ENCODE peak calls at places on chromosome 17, in four cellular contexts. W is left ventricle myocardium inferior; U is effector memory CD4-positive, alpha-beta T cell; R is MM.1S. X is an unnamed sample.
A peak's percentile ranks its signal among the peaks of the same experiment; 100 is the strongest.

GRCh38 chr17:46151762-46152161 is 41.5 kb downstream of the KANSL1 start:
- DNase-seq in W (no peak), U (no peak), R (no peak), X (no peak)

GRCh38 chr17:8630227-8630801 is at the start of gene MYH10:
- DNase-seq in W (no peak), U (no peak), R (peak; percentile 10), X (no peak)

GRCh38 chr17:18959845-18960240 is 7.9 kb downstream of the SLC5A10 start:
- DNase-seq in W (no peak), U (no peak), R (no peak), X (no peak)

GRCh38 chr17:63925615-63926014 is 6.5 kb downstream of the CD79B start:
- DNase-seq in W (peak; percentile 0), U (no peak), R (no peak), X (no peak)

GRCh38 chr17:73309727-73310555 is 1.9 kb downstream of the CDC42EP4 start:
- DNase-seq in W (no peak), U (no peak), R (no peak), X (no peak)

GRCh38 chr17:59716427-59716826 is 9.0 kb downstream of the VMP1 start:
- DNase-seq in W (no peak), U (no peak), R (no peak), X (no peak)

GRCh38 chr17:46742539-46743270 is 75.8 kb downstream of the WNT3 start:
- DNase-seq in W (no peak), U (no peak), R (no peak), X (no peak)

GRCh38 chr17:39740357-39741111 is 2.8 kb downstream of the GRB7 start:
- DNase-seq in W (no peak), U (no peak), R (no peak), X (no peak)

GRCh38 chr17:19386276-19386863 is 620 bp downstream of the MFAP4 start:
- DNase-seq in W (peak; percentile 68), U (no peak), R (no peak), X (no peak)

GRCh38 chr17:79399610-79400144 is 211.2 kb downstream of the RBFOX3 start:
- DNase-seq in W (no peak), U (no peak), R (no peak), X (no peak)

GRCh38 chr17:48351916-48352332 is 78.1 kb downstream of the SKAP1 start:
- DNase-seq in W (no peak), U (no peak), R (peak; percentile 47), X (peak; percentile 33)

GRCh38 chr17:48060249-48060648 is 12.1 kb downstream of the NFE2L1 start:
- DNase-seq in W (no peak), U (no peak), R (no peak), X (no peak)

GRCh38 chr17:67638871-67639270 is 78.9 kb upstream of the NOL11 start:
- DNase-seq in W (no peak), U (no peak), R (no peak), X (no peak)

GRCh38 chr17:60743812-60744211 is 66.2 kb downstream of the BCAS3 start:
- DNase-seq in W (no peak), U (no peak), R (no peak), X (no peak)

GRCh38 chr17:1047177-1047885 is 50.4 kb downstream of the TIMM22 start:
- DNase-seq in W (peak; percentile 70), U (no peak), R (no peak), X (no peak)

GRCh38 chr17:58278661-58279015 is 2.1 kb downstream of the MPO start:
- DNase-seq in W (peak; percentile 39), U (no peak), R (no peak), X (no peak)

GRCh38 chr17:81419886-81420768 is 24.9 kb downstream of the BAHCC1 start:
- DNase-seq in W (peak; percentile 46), U (no peak), R (no peak), X (no peak)

GRCh38 chr17:48131216-48131824 is 23.8 kb downstream of the SNX11 start:
- DNase-seq in W (no peak), U (no peak), R (peak; percentile 70), X (peak; percentile 60)

GRCh38 chr17:39769974-39770587 is 32.3 kb downstream of the GRB7 start:
- DNase-seq in W (no peak), U (peak; percentile 47), R (peak; percentile 76), X (peak; percentile 66)

GRCh38 chr17:38796451-38796850 is 2.9 kb downstream of the PIP4K2B start:
- DNase-seq in W (no peak), U (no peak), R (no peak), X (no peak)

GRCh38 chr17:6070280-6070894 is at the start of gene WSCD1:
- DNase-seq in W (no peak), U (no peak), R (peak; percentile 63), X (no peak)

GRCh38 chr17:1904273-1905052 is 74.7 kb downstream of the RPA1 start:
- DNase-seq in W (no peak), U (no peak), R (peak; percentile 44), X (no peak)

GRCh38 chr17:63066158-63066808 is 100.2 kb downstream of the TANC2 start:
- DNase-seq in W (no peak), U (no peak), R (no peak), X (no peak)

GRCh38 chr17:5813357-5813756 is 229.0 kb upstream of the NLRP1 start:
- DNase-seq in W (no peak), U (no peak), R (no peak), X (no peak)

GRCh38 chr17:37373530-37374159 is 2.1 kb upstream of the C17orf78 start:
- DNase-seq in W (peak; percentile 37), U (peak; percentile 25), R (peak; percentile 86), X (no peak)

GRCh38 chr17:68568581-68568980 is 32.6 kb downstream of the FAM20A start:
- DNase-seq in W (no peak), U (no peak), R (no peak), X (no peak)

GRCh38 chr17:17711708-17712141 is 30.5 kb downstream of the RAI1 start:
- DNase-seq in W (no peak), U (no peak), R (no peak), X (no peak)

GRCh38 chr17:75124041-75124818 is 7.3 kb downstream of the NT5C start:
- DNase-seq in W (peak; percentile 52), U (peak; percentile 30), R (no peak), X (no peak)

GRCh38 chr17:12568358-12569251 is 97.1 kb upstream of the MYOCD start:
- DNase-seq in W (no peak), U (no peak), R (no peak), X (no peak)

GRCh38 chr17:30323895-30324319 is 9.9 kb downstream of the TMIGD1 start:
- DNase-seq in W (no peak), U (no peak), R (no peak), X (peak; percentile 38)

GRCh38 chr17:16975744-16976625 is 4.1 kb upstream of the TNFRSF13B start:
- DNase-seq in W (no peak), U (no peak), R (peak; percentile 59), X (no peak)

GRCh38 chr17:78351449-78352006 is 8.3 kb downstream of the SOCS3 start:
- DNase-seq in W (peak; percentile 96), U (no peak), R (no peak), X (no peak)

GRCh38 chr17:8954339-8954738 is 11.2 kb downstream of the PIK3R5 start:
- DNase-seq in W (peak; percentile 64), U (peak; percentile 73), R (no peak), X (peak; percentile 87)

GRCh38 chr17:53217311-53217710 is 605.4 kb upstream of the KIF2B start:
- DNase-seq in W (no peak), U (no peak), R (no peak), X (no peak)

GRCh38 chr17:28345420-28346198 is 10.0 kb downstream of the TNFAIP1 start:
- DNase-seq in W (peak; percentile 51), U (no peak), R (no peak), X (no peak)
- H3K27ac ChIP-seq in W (peak overlapping the region; percentile 44), U (no peak overlapping the region), R (no peak overlapping the region), X (no peak overlapping the region)

DNA sequence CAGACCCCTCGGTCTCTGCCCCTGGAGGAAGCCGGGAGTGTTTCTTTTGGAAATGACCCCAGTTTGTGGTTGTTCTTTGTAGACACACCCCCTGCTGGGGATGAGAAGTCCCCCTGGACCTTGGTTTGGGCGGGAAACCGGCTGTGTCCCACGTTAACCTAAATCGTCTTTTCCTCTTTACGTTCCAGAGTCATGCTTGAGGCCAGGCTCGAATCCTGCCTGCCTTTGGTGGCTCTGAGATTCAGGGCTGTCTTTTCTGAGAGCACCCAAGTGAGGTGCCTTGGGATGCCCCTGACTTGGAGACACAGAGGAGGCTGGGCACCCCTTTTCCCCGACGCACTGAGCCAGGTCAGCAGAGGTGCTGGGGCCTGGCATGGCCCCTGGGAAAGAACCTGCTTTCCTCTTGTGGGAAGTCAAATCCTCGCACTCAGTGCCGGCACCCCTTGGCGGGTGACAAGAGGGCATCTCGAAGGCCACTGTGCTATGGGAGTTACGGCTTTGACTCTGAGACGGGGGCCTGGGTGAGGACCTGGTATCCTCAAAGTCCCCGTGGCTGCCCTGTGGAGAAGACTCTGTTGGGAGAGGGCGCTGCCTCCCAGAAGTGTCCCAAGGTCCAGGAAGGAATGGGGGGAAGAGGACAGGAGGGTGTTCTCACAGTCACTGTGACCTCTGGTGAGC is 116.8 kb downstream of the METRNL start:
- DNase-seq in W (peak; percentile 17), U (no peak), R (no peak), X (no peak)
- H3K27ac ChIP-seq in W (peak overlapping the region; percentile 62), U (no peak overlapping the region), R (no peak overlapping the region), X (no peak overlapping the region)

GRCh38 chr17:41144846-41145245 is 4.5 kb upstream of the KRTAP4-6 start:
- DNase-seq in W (no peak), U (no peak), R (no peak), X (no peak)
- H3K27ac ChIP-seq in W (no peak overlapping the region), U (no peak overlapping the region), R (no peak overlapping the region), X (no peak overlapping the region)

DNA sequence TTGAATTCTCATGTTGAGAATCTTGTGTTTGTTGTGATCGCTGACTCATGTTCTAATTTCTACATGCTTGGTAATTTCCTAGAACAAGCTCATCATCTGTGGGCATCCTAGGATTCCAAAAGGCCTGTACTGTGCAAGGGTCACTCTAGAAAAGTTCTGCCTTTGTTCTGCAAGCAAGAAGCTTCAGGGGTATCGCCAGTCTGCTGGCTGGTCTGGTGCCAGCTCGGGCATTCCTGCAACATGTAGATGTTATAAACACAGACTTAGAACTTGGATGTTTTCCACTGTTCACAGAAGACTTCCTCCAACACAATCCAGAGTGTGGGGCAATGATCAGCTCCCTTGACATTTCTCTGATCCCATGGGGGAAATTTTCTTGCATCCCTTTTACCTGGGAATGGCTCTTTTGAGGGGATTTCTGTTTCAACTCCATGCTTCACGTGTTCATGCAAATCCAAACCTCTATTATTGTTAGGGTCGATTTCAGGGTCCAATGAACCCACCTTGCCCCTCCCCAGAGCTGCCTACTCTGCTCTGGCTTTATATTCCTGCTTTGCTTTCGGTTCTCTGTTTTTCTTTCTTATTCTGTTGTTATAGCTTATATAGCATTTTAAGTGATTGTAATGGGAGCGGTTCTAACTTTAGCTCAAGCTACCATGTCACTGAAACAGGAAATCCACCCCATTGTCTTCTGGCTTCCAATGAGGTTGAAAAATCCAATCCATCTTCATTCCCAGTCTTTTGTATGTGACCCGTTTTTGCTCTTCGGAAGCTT is 25.3 kb downstream of the UBE2O start:
- DNase-seq in W (no peak), U (no peak), R (no peak), X (no peak)
- H3K27ac ChIP-seq in W (peak overlapping the region; percentile 71), U (no peak overlapping the region), R (no peak overlapping the region), X (no peak overlapping the region)

X was measured in naive thymus-derived CD4-positive, alpha-beta T cell.